ENCODE peak calls at places on chromosomes 12 and 14, in eight cellular contexts. O, J, S, D, T, A, K and E are unnamed samples.

GRCh38 chr12:108747563-108747962 is 16.2 kb upstream of the CORO1C start:
- DNase-seq in O (no peak), J (no peak), S (no peak), D (no peak), T (no peak), A (no peak), K (peak), E (no peak)

GRCh38 chr12:113186666-113187325 is 1.3 kb downstream of the RITA1 start:
- DNase-seq in O (no peak), J (no peak), S (no peak), D (no peak), T (no peak), A (no peak), K (no peak), E (no peak)

GRCh38 chr12:79420146-79420618 is 270.6 kb downstream of the PAWR start:
- DNase-seq in O (peak), J (no peak), S (no peak), D (peak), T (peak), A (no peak), K (no peak), E (peak)

GRCh38 chr12:60977966-60978365 is 1282.2 kb upstream of the USP15 start:
- DNase-seq in O (no peak), J (no peak), S (no peak), D (no peak), T (no peak), A (no peak), K (no peak), E (no peak)

GRCh38 chr12:131229426-131230339 is 276.0 kb downstream of the ADGRD1 start:
- DNase-seq in O (no peak), J (no peak), S (no peak), D (no peak), T (peak), A (no peak), K (no peak), E (no peak)

GRCh38 chr14:72000907-72001306 is 68.7 kb downstream of the RGS6 start:
- DNase-seq in O (no peak), J (no peak), S (peak), D (peak), T (no peak), A (peak), K (no peak), E (no peak)

GRCh38 chr12:64890873-64891468 is 66.5 kb downstream of the TBC1D30 start:
- DNase-seq in O (peak), J (peak), S (no peak), D (peak), T (peak), A (no peak), K (no peak), E (peak)

GRCh38 chr12:89856431-89856830 is 147.8 kb upstream of the ATP2B1 start:
- DNase-seq in O (peak), J (no peak), S (no peak), D (peak), T (no peak), A (no peak), K (no peak), E (peak)

GRCh38 chr14:61502459-61503093 is 181.2 kb downstream of the PRKCH start:
- DNase-seq in O (peak), J (no peak), S (no peak), D (peak), T (peak), A (no peak), K (no peak), E (peak)

GRCh38 chr12:43786899-43787693 is 19.0 kb downstream of the TWF1 start:
- DNase-seq in O (no peak), J (no peak), S (no peak), D (no peak), T (no peak), A (no peak), K (no peak), E (no peak)

GRCh38 chr12:104576980-104577925 is 120.5 kb downstream of the CHST11 start:
- DNase-seq in O (peak), J (no peak), S (no peak), D (no peak), T (no peak), A (no peak), K (no peak), E (no peak)

GRCh38 chr14:24080888-24081738 is 9.8 kb downstream of the CPNE6 start:
- DNase-seq in O (no peak), J (no peak), S (peak), D (peak), T (peak), A (no peak), K (no peak), E (peak)

GRCh38 chr12:68559984-68560822 is 50.5 kb upstream of the RAP1B start:
- DNase-seq in O (no peak), J (no peak), S (peak), D (peak), T (peak), A (no peak), K (peak), E (no peak)

GRCh38 chr14:95835331-95835730 is 41.3 kb upstream of the TUNAR start:
- DNase-seq in O (no peak), J (no peak), S (no peak), D (peak), T (no peak), A (no peak), K (no peak), E (peak)

GRCh38 chr12:92719674-92720073 is 16.9 kb downstream of the PLEKHG7 start:
- DNase-seq in O (no peak), J (no peak), S (no peak), D (no peak), T (no peak), A (no peak), K (no peak), E (no peak)

GRCh38 chr12:118777550-118777949 is 203.8 kb upstream of the SRRM4 start:
- DNase-seq in O (no peak), J (no peak), S (no peak), D (no peak), T (no peak), A (no peak), K (no peak), E (no peak)

GRCh38 chr12:118778077-118778476 is 203.3 kb upstream of the SRRM4 start:
- DNase-seq in O (no peak), J (no peak), S (no peak), D (no peak), T (no peak), A (no peak), K (no peak), E (no peak)

GRCh38 chr12:118773956-118774723 is 207.2 kb upstream of the SRRM4 start:
- DNase-seq in O (no peak), J (no peak), S (no peak), D (no peak), T (peak), A (no peak), K (no peak), E (no peak)
- H3K4me3 ChIP-seq in O (no peak), J (no peak), S (no peak), D (no peak), T (peak), A (no peak), K (no peak), E (no peak)

DNA sequence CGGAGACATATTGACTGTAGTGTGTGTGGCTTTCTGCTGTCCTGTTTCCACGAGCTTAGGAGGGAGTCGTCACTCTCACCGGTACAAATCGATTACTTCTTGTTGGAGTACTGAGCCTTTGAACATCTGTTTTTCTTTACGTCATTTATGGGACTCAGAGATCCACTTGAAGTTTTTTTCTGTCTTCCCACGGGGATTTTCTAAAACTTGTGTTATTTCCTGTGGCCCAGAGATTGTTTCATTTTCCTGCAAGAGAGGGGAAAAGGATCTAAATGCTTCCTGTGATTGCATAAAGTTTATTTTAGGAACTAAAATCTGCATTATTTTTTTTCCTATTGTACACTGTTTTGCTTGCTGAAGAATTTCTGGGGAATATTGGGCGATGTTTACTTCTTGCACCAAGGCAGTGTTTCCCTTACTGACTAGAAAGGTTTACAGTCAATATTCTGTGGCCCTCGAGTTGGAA is 199.7 kb upstream of the ARHGAP5 start:
- DNase-seq in O (peak), J (no peak), S (no peak), D (no peak), T (no peak), A (no peak), K (no peak), E (no peak)
- H3K4me3 ChIP-seq in O (peak), J (no peak), S (peak), D (no peak), T (no peak), A (peak), K (no peak), E (no peak)

GRCh38 chr12:14567311-14568195 is at the start of gene PLBD1:
- DNase-seq in O (peak), J (no peak), S (peak), D (peak), T (peak), A (peak), K (peak), E (no peak)
- H3K4me3 ChIP-seq in O (peak), J (peak), S (peak), D (no peak), T (peak), A (peak), K (peak), E (no peak)

GRCh38 chr14:52948039-52948438 is 2.8 kb downstream of the FERMT2 start:
- DNase-seq in O (no peak), J (no peak), S (no peak), D (no peak), T (no peak), A (no peak), K (no peak), E (no peak)
- H3K4me3 ChIP-seq in O (peak), J (no peak), S (peak), D (no peak), T (no peak), A (peak), K (peak), E (no peak)

DNA sequence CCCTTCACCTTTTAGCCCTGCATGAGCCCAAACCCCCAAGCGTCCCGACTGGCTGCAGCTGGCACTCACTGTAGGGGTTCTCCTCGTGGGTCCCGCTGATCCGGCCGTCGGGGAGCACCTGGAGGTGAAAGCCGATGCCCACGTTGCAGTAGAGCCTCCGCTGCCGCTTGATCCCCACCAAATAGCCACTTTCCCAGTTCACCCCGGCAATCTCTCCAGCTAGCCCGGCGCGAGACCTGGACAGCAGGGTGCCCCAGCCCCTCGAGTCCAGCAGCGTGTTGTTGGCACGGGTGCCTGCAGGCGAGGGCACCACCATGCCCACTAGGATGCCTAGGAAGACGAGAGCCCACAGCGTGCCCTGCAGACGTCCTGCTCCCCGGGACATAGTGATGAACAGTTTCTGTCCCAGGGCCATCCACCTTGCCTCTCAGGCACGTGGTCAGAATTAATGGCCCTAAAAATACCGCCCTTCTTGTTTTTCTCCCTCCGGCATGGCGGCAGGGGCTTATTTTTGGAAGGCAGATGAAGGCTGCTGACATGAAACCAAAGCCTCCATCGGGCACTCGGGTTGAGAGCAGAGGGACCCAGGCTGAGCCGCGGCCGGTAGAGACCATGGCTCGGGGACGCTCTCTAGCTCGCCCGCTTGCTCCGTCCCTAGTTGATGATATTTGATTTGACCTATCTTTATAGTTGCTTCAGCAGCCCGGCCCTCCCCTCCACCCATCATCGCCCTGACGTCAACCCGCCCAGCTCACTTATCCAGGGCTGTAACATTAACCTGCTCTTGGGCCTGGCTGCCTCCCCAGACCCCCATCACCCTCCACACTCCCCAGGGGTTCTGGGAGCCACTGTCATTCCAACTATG is at the start of gene FGF6:
- DNase-seq in O (no peak), J (no peak), S (no peak), D (no peak), T (peak), A (no peak), K (no peak), E (no peak)
- H3K4me3 ChIP-seq in O (no peak), J (no peak), S (no peak), D (no peak), T (no peak), A (no peak), K (no peak), E (no peak)

DNA sequence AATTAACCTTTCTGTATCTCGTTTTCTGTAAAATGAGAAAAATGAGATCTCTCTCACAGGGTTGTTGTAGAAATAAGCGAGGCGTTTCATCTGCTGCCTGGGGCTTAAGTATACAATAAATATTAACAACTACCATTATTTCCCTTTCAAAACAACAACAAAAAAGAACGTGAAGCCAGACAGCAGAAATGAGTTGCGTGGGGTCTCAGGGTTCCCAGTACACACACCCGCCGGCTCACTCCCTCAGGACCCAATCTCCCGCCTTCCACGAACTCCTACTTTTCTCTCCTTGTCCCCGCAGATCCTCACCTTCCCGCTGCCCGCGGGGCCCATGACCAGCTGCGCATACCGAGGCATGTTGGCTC is 228 bp downstream of the GPN3 start:
- DNase-seq in O (no peak), J (no peak), S (no peak), D (no peak), T (no peak), A (no peak), K (no peak), E (no peak)
- H3K4me3 ChIP-seq in O (peak), J (peak), S (peak), D (peak), T (peak), A (peak), K (peak), E (peak)

DNA sequence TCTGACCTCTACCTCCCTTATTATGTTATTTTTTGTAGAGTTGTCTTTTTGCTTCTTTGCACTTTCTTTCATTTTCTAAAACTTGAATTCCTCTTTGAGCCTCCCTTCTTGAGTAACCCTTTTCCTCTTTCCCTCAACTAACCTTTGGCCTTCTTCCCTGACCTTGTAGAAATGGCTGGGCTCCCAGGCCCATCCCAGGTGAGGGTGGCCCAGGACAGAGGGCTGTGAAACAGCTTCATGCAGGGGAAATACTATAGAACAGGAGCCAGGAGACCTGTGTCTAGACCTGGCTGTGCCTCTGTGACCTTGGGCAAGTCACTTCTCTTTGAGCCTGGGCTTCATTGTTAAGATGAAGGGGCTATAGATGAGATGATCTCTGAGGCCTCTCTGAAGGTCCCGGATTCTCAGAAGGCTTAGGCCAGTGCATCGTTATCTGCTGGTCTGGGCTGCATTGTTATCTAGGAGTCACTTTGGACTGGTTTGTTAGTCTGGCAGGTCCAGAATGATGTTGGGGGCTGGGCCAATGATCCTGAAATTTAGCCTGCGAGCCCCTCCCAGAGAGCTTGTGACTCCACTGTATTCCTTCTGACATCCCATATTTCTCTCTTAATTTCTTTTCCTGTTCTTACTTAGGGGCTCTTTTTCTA is 2.2 kb downstream of the ATN1 start:
- DNase-seq in O (no peak), J (no peak), S (no peak), D (no peak), T (peak), A (no peak), K (no peak), E (peak)
- H3K4me3 ChIP-seq in O (peak), J (peak), S (peak), D (no peak), T (no peak), A (peak), K (peak), E (peak)